ENCODE peak calls at places on chromosomes 16 and 17, in nine cellular contexts. E, J, Z, H, A, M, Y, L and G are unnamed samples.

GRCh38 chr16:2199095-2199494 is 2.7 kb upstream of the CASKIN1 start:
- DNase-seq in J (no peak), A (no peak), E (no peak), Z (no peak), Y (no peak), H (no peak), L (no peak), M (no peak), G (no peak)

GRCh38 chr16:30649725-30650368 is 913 bp upstream of the PRR14 start:
- DNase-seq in Z (no peak), Y (no peak), L (no peak), H (no peak), A (no peak), J (no peak), M (peak), E (no peak), G (no peak)

GRCh38 chr17:58747674-58748073 is 8.0 kb upstream of the PPM1E start:
- DNase-seq in A (no peak), J (no peak), L (no peak), M (no peak), E (no peak), H (no peak), Y (no peak), Z (no peak), G (no peak)

GRCh38 chr17:35372846-35373531 is 432 bp downstream of the SLFN11 start:
- DNase-seq in M (no peak), L (no peak), H (peak), A (peak), Y (peak), J (no peak), E (peak), Z (no peak), G (no peak)

GRCh38 chr17:76472726-76473125 is 5.3 kb downstream of the AANAT start:
- DNase-seq in L (no peak), E (no peak), M (no peak), Z (no peak), J (no peak), Y (no peak), A (no peak), H (no peak), G (no peak)

GRCh38 chr17:65855245-65855644 is 293.8 kb upstream of the AXIN2 start:
- DNase-seq in A (peak), L (no peak), M (no peak), E (peak), Y (no peak), J (no peak), Z (no peak), H (peak), G (no peak)

GRCh38 chr16:50066482-50067289 is 916 bp downstream of the HEATR3 start:
- DNase-seq in J (no peak), E (no peak), L (no peak), M (no peak), Y (no peak), Z (no peak), H (no peak), A (no peak), G (no peak)

GRCh38 chr16:12171206-12171605 is 194.7 kb downstream of the SNX29 start:
- DNase-seq in L (no peak), Y (no peak), E (no peak), H (peak), M (no peak), Z (no peak), J (no peak), A (no peak), G (no peak)

GRCh38 chr17:73548620-73549311 is 95.5 kb downstream of the SDK2 start:
- DNase-seq in M (no peak), J (no peak), Y (no peak), H (no peak), A (no peak), Z (no peak), L (no peak), E (no peak), G (no peak)

GRCh38 chr17:76696763-76697701 is 13.7 kb downstream of the MXRA7 start:
- DNase-seq in M (no peak), A (no peak), E (no peak), Y (no peak), H (no peak), J (no peak), L (peak), Z (peak), G (no peak)

GRCh38 chr16:85025781-85026653 is 1.6 kb upstream of the KIAA0513 start:
- DNase-seq in L (no peak), Z (no peak), A (no peak), M (no peak), Y (peak), J (no peak), H (no peak), E (no peak), G (no peak)

GRCh38 chr17:17685775-17686291 is 4.6 kb downstream of the RAI1 start:
- DNase-seq in L (no peak), E (peak), A (peak), M (no peak), H (peak), Y (no peak), Z (no peak), J (no peak), G (no peak)

GRCh38 chr16:68083239-68083781 is 1.9 kb upstream of the NFATC3 start:
- DNase-seq in A (peak), J (peak), Y (no peak), M (no peak), Z (no peak), L (no peak), H (no peak), E (no peak), G (no peak)

GRCh38 chr16:70258946-70259345 is 7.2 kb upstream of the EXOSC6 start:
- DNase-seq in M (no peak), H (no peak), Z (no peak), A (no peak), L (no peak), J (peak), E (no peak), Y (no peak), G (no peak)

GRCh38 chr16:48295493-48296281 is 48.3 kb upstream of the ABCC11 start:
- DNase-seq in A (no peak), Y (no peak), M (no peak), H (no peak), E (no peak), Z (no peak), L (no peak), J (no peak), G (no peak)

GRCh38 chr16:89167425-89167941 is 4.1 kb upstream of the CDH15 start:
- DNase-seq in Y (peak), A (peak), E (peak), Z (peak), H (peak), L (peak), J (peak), M (peak), G (no peak)

GRCh38 chr16:47204736-47205499 is 61.2 kb upstream of the NETO2 start:
- DNase-seq in H (peak), L (no peak), J (no peak), Z (no peak), A (no peak), M (no peak), Y (no peak), E (no peak), G (no peak)

GRCh38 chr16:80198995-80199299 is 341.8 kb upstream of the DYNLRB2 start:
- DNase-seq in M (no peak), H (no peak), A (no peak), Y (no peak), Z (no peak), J (no peak), L (no peak), E (no peak), G (no peak)

GRCh38 chr17:7717756-7718350 is 309 bp downstream of the DNAH2 start:
- DNase-seq in E (no peak), M (no peak), A (no peak), H (no peak), Y (no peak), L (no peak), J (no peak), Z (no peak), G (no peak)

GRCh38 chr16:19389246-19389645 is 28.4 kb upstream of the TMC5 start:
- DNase-seq in M (peak), E (peak), Z (no peak), L (no peak), J (no peak), A (peak), H (peak), Y (no peak), G (no peak)

GRCh38 chr17:7849185-7850117 is 5.4 kb upstream of the TMEM88 start:
- DNase-seq in Y (no peak), E (no peak), H (no peak), M (no peak), Z (no peak), A (peak), L (peak), J (no peak), G (no peak)

GRCh38 chr17:17827826-17828621 is 8.8 kb downstream of the SREBF1 start:
- DNase-seq in J (no peak), A (no peak), H (no peak), E (no peak), Y (no peak), L (no peak), M (no peak), Z (no peak), G (no peak)